ENCODE peak calls at places on chromosome 14, in seven cellular contexts. S is ovary; O is CD4-positive, alpha-beta memory T cell; W is right atrium auricular region; F is upper lobe of right lung; Z is left lung; D is transverse colon. I is an unnamed sample. For H3K9me3, the result is how much of the 10 kb centered on the place peaks cover.

GRCh38 chr14:90849787-90850444 is 33.7 kb upstream of the TTC7B start:
- DNase-seq in S (no peak), O (no peak), W (no peak), F (no peak), Z (no peak), D (no peak), I (no peak)

GRCh38 chr14:52000019-52000582 is 10.8 kb downstream of the RTRAF start:
- DNase-seq in S (no peak), O (no peak), W (no peak), F (no peak), Z (no peak), D (no peak), I (no peak)

GRCh38 chr14:104140463-104141331 is 2.3 kb downstream of the KIF26A start:
- DNase-seq in S (peak), O (no peak), W (no peak), F (peak), Z (no peak), D (no peak), I (no peak)

GRCh38 chr14:80792756-80793155 is 148.8 kb downstream of the CEP128 start:
- DNase-seq in S (no peak), O (no peak), W (no peak), F (peak), Z (no peak), D (no peak), I (no peak)

GRCh38 chr14:69657961-69658360 is 46.6 kb downstream of the SUSD6 start:
- DNase-seq in S (no peak), O (no peak), W (no peak), F (peak), Z (peak), D (peak), I (no peak)

GRCh38 chr14:59328410-59328809 is 136.8 kb downstream of the GPR135 start:
- DNase-seq in S (no peak), O (no peak), W (no peak), F (no peak), Z (no peak), D (no peak), I (no peak)

GRCh38 chr14:65095633-65096205 is 6.6 kb downstream of the MAX start:
- DNase-seq in S (peak), O (no peak), W (peak), F (no peak), Z (no peak), D (peak), I (no peak)

GRCh38 chr14:85634205-85634604 is 104.3 kb downstream of the FLRT2 start:
- DNase-seq in S (no peak), O (no peak), W (no peak), F (no peak), Z (no peak), D (no peak), I (no peak)

GRCh38 chr14:103872492-103873113 is 25.2 kb upstream of the PPP1R13B start:
- DNase-seq in S (no peak), O (no peak), W (no peak), F (no peak), Z (no peak), D (no peak), I (no peak)

GRCh38 chr14:94769413-94770250 is at the start of gene GSC:
- DNase-seq in S (peak), O (no peak), W (no peak), F (no peak), Z (no peak), D (peak), I (no peak)

DNA sequence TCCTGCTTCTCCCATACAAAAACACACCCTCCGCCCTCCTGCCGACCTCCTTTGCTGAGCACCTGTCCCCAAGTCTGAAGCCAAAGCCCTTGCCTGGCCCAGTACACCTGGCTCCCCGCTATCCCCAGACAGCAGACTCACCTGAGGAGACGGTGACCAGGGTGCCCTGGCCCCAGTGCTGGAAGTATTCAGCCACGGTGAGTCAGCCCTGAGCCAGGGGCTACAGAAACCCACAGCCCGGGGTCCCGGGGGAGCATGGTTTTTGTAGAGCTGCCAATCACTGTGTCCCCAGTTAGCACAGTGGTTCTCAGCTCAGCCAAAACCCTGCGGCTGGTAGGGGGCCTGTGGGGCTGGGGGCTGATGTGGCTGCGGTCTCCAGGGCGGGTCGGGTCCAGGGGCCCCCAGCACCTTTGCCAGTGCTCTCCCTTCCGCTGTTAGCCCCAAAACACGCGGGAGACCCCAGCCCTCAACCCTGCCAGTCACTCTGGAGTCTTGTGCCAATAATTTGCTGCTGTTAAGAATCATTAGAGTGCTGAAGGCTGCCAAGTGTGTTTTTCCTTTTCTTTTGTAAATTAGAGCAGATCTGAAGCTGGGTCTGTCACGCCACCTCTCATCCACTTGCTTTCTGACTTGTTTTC is 339.0 kb downstream of the TMEM121 start:
- DNase-seq in S (no peak), O (no peak), W (no peak), F (no peak), Z (no peak), D (no peak), I (no peak)
- H3K9me3 ChIP-seq in S (under half), O (under half), W (under half), F (under half), Z (under half), D (under half), I (under half)

DNA sequence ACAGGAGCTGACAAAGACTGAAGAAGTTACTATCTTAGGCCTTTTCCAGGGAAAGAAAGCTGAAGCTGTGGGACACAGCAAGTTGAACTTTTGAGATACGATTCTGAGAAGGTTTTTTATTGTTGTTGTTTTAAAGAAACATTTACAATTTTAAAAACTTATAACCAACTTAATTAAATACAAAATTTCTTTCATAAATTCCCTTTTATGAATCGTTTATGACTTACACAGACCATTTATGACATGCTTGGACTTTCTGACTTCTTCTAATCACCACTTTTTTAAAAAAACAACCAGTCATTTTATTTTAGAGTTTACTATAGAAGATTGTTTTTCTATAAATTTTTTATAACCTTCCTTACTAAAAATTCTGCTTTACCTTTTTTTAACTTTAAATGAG is 68.7 kb downstream of the DHRS2 start:
- DNase-seq in S (no peak), O (no peak), W (no peak), F (no peak), Z (no peak), D (no peak), I (no peak)
- H3K9me3 ChIP-seq in S (under half), O (under half), W (under half), F (under half), Z (under half), D (under half), I (under half)

GRCh38 chr14:106060576-106060975 is 534.2 kb downstream of the TMEM121 start:
- DNase-seq in S (no peak), O (no peak), W (no peak), F (no peak), Z (no peak), D (no peak), I (no peak)
- H3K9me3 ChIP-seq in S (under half), O (under half), W (under half), F (under half), Z (under half), D (under half), I (under half)

GRCh38 chr14:22797017-22797917 is 18.0 kb downstream of the SLC7A7 start:
- DNase-seq in S (no peak), O (no peak), W (no peak), F (no peak), Z (no peak), D (no peak), I (no peak)

GRCh38 chr14:22793976-22794375 is 21.3 kb downstream of the SLC7A7 start:
- DNase-seq in S (no peak), O (no peak), W (no peak), F (no peak), Z (no peak), D (no peak), I (no peak)

GRCh38 chr14:22796087-22796707 is 19.0 kb downstream of the SLC7A7 start:
- DNase-seq in S (no peak), O (no peak), W (no peak), F (no peak), Z (no peak), D (no peak), I (no peak)

GRCh38 chr14:22792158-22792557 is 23.1 kb downstream of the SLC7A7 start:
- DNase-seq in S (no peak), O (no peak), W (no peak), F (no peak), Z (no peak), D (no peak), I (no peak)

GRCh38 chr14:22794533-22794932 is 20.7 kb downstream of the SLC7A7 start:
- DNase-seq in S (no peak), O (no peak), W (no peak), F (no peak), Z (no peak), D (peak), I (no peak)
- H3K9me3 ChIP-seq in S (under half), O (under half), W (under half), F (under half), Z (under half), D (under half), I (under half)

GRCh38 chr14:79246200-79246599 is 965.1 kb downstream of the DIO2 start:
- DNase-seq in S (no peak), O (no peak), W (no peak), F (no peak), Z (no peak), D (no peak), I (no peak)
- H3K9me3 ChIP-seq in S (under half), O (under half), W (under half), F (under half), Z (under half), D (under half), I (under half)

DNA sequence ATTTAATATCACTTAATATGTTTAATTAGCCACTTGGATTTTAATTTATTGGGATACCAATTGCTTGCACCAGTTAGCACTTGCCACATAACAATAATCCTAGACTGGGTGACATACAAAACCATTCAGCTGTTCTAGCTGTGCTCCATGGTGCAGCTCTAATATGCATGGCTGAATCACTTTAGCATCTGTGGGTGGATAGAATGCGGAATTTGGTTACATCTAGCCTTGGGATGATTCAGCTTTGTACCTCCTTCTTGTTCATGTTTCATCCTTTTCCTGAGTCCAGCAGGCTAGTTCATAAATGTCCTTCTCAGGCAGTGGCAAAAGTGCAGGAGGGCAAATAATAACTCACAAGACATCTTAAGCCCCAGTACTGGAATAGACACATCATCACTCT is 1263.0 kb downstream of the LRFN5 start:
- DNase-seq in S (no peak), O (no peak), W (no peak), F (no peak), Z (no peak), D (no peak), I (no peak)
- H3K9me3 ChIP-seq in S (under half), O (under half), W (under half), F (under half), Z (under half), D (under half), I (under half)

I was measured in esophagus muscularis mucosa.